ENCODE peak calls at places on chromosomes 12 and 14, in four cellular contexts. S is upper lobe of left lung, I is K562, A is testis. Z is an unnamed sample.

GRCh38 chr14:73795974-73796373 is 55.7 kb upstream of the PTGR2 start:
- DNase-seq in I (no peak), S (no peak), A (no peak), Z (no peak)

GRCh38 chr12:78181544-78182162 is 351.0 kb downstream of the NAV3 start:
- DNase-seq in I (no peak), A (no peak), S (no peak), Z (peak; percentile 63)

GRCh38 chr14:92540472-92541048 is 27.0 kb downstream of the RIN3 start:
- DNase-seq in A (peak; percentile 92), I (no peak), S (peak; percentile 87), Z (no peak)

GRCh38 chr12:98893601-98894411 is 248.7 kb downstream of the APAF1 start:
- DNase-seq in S (no peak), I (no peak), A (no peak), Z (no peak)

GRCh38 chr12:91877461-91878230 is 268.0 kb downstream of the BTG1 start:
- DNase-seq in A (no peak), S (no peak), I (no peak), Z (no peak)

GRCh38 chr14:64337901-64338615 is 43.9 kb upstream of the ESR2 start:
- DNase-seq in I (peak; percentile 20), S (peak; percentile 63), A (peak; percentile 79), Z (peak; percentile 80)

GRCh38 chr12:128698573-128698972 is 125.2 kb downstream of the SLC15A4 start:
- DNase-seq in I (no peak), A (no peak), S (no peak), Z (no peak)

GRCh38 chr12:130484221-130484620 is 146.5 kb downstream of the PIWIL1 start:
- DNase-seq in A (no peak), I (no peak), S (no peak), Z (no peak)

GRCh38 chr12:52673713-52674415 is 6.3 kb downstream of the KRT1 start:
- DNase-seq in S (no peak), I (no peak), A (no peak), Z (no peak)

GRCh38 chr12:111596985-111597730 is 2.0 kb downstream of the ATXN2 start:
- DNase-seq in S (peak; percentile 59), A (peak; percentile 63), I (no peak), Z (peak; percentile 70)

GRCh38 chr14:91899213-91899612 is 31.9 kb upstream of the TC2N start:
- DNase-seq in I (no peak), S (peak; percentile 67), A (no peak), Z (no peak)

GRCh38 chr12:120764766-120765165 is 39.1 kb downstream of the ACADS start:
- DNase-seq in I (no peak), S (no peak), A (no peak), Z (no peak)

GRCh38 chr12:105899589-105899988 is 239.2 kb downstream of the NUAK1 start:
- DNase-seq in S (no peak), A (no peak), I (no peak), Z (no peak)

GRCh38 chr14:32818576-32818975 is 120.1 kb upstream of the NPAS3 start:
- DNase-seq in I (no peak), A (no peak), S (no peak), Z (no peak)

GRCh38 chr12:120677765-120678473 is 9.0 kb upstream of the MLEC start:
- DNase-seq in A (no peak), S (no peak), I (no peak), Z (no peak)

GRCh38 chr12:109714141-109714912 is 702 bp downstream of the FAM222A start:
- DNase-seq in A (peak; percentile 73), S (peak; percentile 56), I (peak; percentile 63), Z (peak; percentile 74)

GRCh38 chr12:45725631-45726593 is 3.6 kb upstream of the ARID2 start:
- DNase-seq in S (no peak), A (peak; percentile 43), I (peak; percentile 20), Z (peak; percentile 85)

GRCh38 chr14:100132161-100132902 is 27.1 kb downstream of the DEGS2 start:
- DNase-seq in A (peak; percentile 31), S (peak; percentile 71), I (peak; percentile 36), Z (peak; percentile 52)

GRCh38 chr12:65335021-65335714 is 56.7 kb downstream of the MSRB3 start:
- DNase-seq in A (no peak), S (no peak), I (no peak), Z (no peak)

GRCh38 chr14:63212776-63213500 is 8.7 kb downstream of the RHOJ start:
- DNase-seq in I (no peak), A (no peak), S (no peak), Z (no peak)

DNA sequence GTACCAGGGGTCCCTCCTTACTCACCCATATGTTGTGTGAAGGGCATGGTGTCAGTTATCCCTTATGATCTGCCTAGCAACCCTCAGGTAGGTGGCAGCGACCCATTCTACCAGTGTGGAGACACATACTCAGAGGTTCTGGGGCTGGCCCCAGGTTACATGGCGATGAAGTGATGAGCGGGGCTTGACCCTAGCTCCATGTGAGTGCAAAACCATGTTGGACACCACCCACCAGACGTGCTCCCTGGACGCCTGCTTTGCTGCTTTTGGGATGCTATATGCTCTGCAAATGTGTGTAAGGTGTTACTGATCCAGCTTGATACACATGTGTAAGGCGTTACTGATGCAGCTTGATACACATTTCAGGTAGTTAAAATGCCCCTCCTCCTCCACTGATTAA is 33.3 kb downstream of the EP400 start:
- DNase-seq in I (no peak), S (no peak), A (peak; percentile 4), Z (no peak)
- TF ChIP-seq POLR2A in I (no peak), S (no peak), A (no peak), Z (no peak)

DNA sequence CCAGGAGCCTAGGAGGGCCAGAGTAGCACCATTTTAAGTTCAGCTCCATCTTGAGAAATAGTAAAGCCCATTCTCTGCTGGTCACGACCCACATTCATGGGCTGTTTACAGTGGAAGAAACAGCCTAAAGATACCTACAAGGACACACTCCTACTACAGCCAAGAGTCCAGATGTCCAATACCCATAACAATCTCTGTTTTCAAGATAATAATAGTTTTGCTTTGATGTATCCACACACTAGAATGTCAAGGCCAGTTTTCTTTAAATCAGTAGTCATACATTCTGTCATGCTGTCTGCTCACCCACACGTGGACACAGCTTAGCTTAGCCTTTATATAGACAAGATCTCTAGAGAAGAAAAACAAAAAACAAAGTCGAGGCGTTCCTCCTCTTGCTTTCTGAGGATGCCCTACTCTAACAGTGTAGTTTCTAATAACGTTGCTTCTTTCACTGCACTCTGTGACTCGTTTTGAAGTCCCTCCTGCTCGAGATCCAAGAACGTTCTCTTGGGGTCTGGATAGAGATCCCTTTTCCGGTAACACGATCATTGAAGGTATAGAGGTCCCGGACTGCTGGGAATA is 17.9 kb upstream of the ETFBKMT start:
- DNase-seq in I (no peak), S (no peak), A (no peak), Z (no peak)
- TF ChIP-seq POLR2A in I (no peak), S (no peak), A (no peak), Z (no peak)

GRCh38 chr12:96500686-96501085 is 11.3 kb downstream of the CFAP54 start:
- DNase-seq in S (no peak), I (no peak), A (peak; percentile 22), Z (peak; percentile 39)
- TF ChIP-seq POLR2A in S (no peak), I (no peak), A (no peak), Z (no peak)

GRCh38 chr14:69652942-69653680 is 41.7 kb downstream of the SUSD6 start:
- DNase-seq in I (no peak), S (peak; percentile 71), A (no peak), Z (peak; percentile 32)
- TF ChIP-seq POLR2A in I (no peak), S (peak; percentile 24), A (no peak), Z (no peak)

GRCh38 chr14:68937790-68938514 is 41.1 kb downstream of the ACTN1 start:
- DNase-seq in S (no peak), I (no peak), A (no peak), Z (no peak)
- TF ChIP-seq POLR2A in S (no peak), I (no peak), A (no peak), Z (no peak)

GRCh38 chr12:57005980-57006808 is at the start of gene ZBTB39:
- DNase-seq in A (peak; percentile 58), I (peak; percentile 96), S (peak; percentile 55), Z (peak; percentile 82)
- TF ChIP-seq POLR2A in A (no peak), I (peak; percentile 45), S (peak; percentile 54), Z (peak; percentile 29)

DNA sequence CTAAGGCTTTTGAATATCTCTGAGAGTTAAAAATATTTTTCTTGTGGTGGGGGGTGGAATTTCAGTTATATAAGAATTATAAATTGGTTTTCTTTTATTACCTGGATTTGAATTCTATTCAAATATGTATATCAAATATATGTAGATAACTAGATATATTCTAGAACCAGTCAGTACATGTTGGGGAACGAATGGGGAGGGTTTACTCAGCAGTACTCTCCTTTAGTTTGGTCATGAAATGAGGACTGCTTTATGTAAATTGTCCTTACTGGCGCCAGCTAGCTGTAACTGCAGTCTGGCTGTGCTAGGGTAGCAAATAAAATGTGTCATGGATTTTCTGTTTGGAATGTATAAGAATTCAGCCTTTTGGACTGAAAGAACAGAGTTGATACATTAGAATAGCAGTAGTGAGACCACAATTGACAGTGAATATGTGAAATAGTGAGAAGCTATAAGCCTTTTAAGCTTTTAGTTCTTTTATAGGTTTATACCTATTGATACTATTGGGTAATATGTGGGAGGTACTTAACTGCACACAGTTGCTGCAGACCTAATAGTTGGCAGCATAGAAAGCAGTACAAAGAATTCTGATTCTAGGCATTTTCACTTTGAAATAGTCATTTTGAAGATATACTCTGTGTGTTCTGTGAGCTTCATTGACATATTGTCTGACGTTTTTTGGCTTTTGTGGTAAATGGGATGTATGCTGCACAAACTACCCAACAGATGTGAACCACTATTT is 29.0 kb downstream of the ATF7IP start:
- DNase-seq in S (peak; percentile 56), A (no peak), I (peak; percentile 51), Z (peak; percentile 90)
- TF ChIP-seq POLR2A in S (no peak), A (no peak), I (no peak), Z (peak; percentile 71)

GRCh38 chr12:12010277-12011031 is 60.3 kb upstream of the BCL2L14 start:
- DNase-seq in S (peak; percentile 78), A (peak; percentile 52), I (no peak), Z (no peak)
- TF ChIP-seq POLR2A in S (peak; percentile 21), A (no peak), I (no peak), Z (no peak)

Z was measured in erythroblast.